ENCODE peak calls at places on chromosomes 2 and 18, in five cellular contexts. H is fibroblast of lung, Y is HuH-7, F is hippocampal formation, R is ACHN. N is an unnamed sample.

GRCh38 chr2:85736456-85737355 is 17.1 kb upstream of the ATOH8 start:
- DNase-seq in H (no peak), Y (no peak), F (no peak), R (no peak), N (no peak)

GRCh38 chr2:62738981-62739936 is 33.7 kb downstream of the EHBP1 start:
- DNase-seq in H (no peak), Y (no peak), F (no peak), R (no peak), N (no peak)

GRCh38 chr2:196480653-196481322 is 158.7 kb upstream of the CCDC150 start:
- DNase-seq in H (peak), Y (no peak), F (no peak), R (no peak), N (no peak)

GRCh38 chr2:59184281-59185020 is 943.3 kb upstream of the FANCL start:
- DNase-seq in H (no peak), Y (no peak), F (no peak), R (no peak), N (no peak)

GRCh38 chr2:121689356-121689755 is 40.1 kb upstream of the CLASP1 start:
- DNase-seq in H (peak), Y (peak), F (no peak), R (peak), N (no peak)

GRCh38 chr18:55053976-55054375 is 94.7 kb upstream of the CCDC68 start:
- DNase-seq in H (peak), Y (no peak), F (no peak), R (no peak), N (no peak)

GRCh38 chr2:19038096-19039015 is 320.1 kb downstream of the OSR1 start:
- DNase-seq in H (peak), Y (no peak), F (no peak), R (peak), N (no peak)

GRCh38 chr2:12930382-12930781 is 213.6 kb downstream of the TRIB2 start:
- DNase-seq in H (no peak), Y (no peak), F (no peak), R (no peak), N (no peak)

GRCh38 chr2:11104794-11105660 is 50.2 kb upstream of the SLC66A3 start:
- DNase-seq in H (no peak), Y (no peak), F (no peak), R (no peak), N (no peak)